ENCODE peak calls at places on chromosome 16, in four cellular contexts. One of them, this sample, is unnamed.
A peak's percentile ranks its signal among the peaks of the same experiment; 100 is the strongest.

GRCh38 chr16:8621572-8622314 is at the start of gene METTL22:
- DNase-seq in WTC11: peak; percentile 94
- DNase-seq in HepG2: peak; percentile 88
- DNase-seq in K562: peak; percentile 99
- DNase-seq in this sample: peak; percentile 56

GRCh38 chr16:67431077-67431804 is at the start of gene HSD11B2:
- DNase-seq in WTC11: peak; percentile 75
- DNase-seq in HepG2: no peak
- DNase-seq in K562: peak; percentile 87
- DNase-seq in this sample: no peak

GRCh38 chr16:2148714-2149629 is 547 bp downstream of the RAB26 start:
- DNase-seq in WTC11: no peak
- DNase-seq in HepG2: no peak
- DNase-seq in K562: peak; percentile 65
- DNase-seq in this sample: no peak

GRCh38 chr16:80009971-80010659 is 409.6 kb upstream of the MAF start:
- DNase-seq in WTC11: no peak
- DNase-seq in HepG2: no peak
- DNase-seq in K562: no peak
- DNase-seq in this sample: no peak

GRCh38 chr16:83336630-83337029 is 471.1 kb upstream of the HSBP1 start:
- DNase-seq in WTC11: no peak
- DNase-seq in HepG2: no peak
- DNase-seq in K562: no peak
- DNase-seq in this sample: no peak

GRCh38 chr16:66131156-66131807 is 235.2 kb upstream of the CDH5 start:
- DNase-seq in WTC11: no peak
- DNase-seq in HepG2: no peak
- DNase-seq in K562: no peak
- DNase-seq in this sample: no peak

GRCh38 chr16:21184834-21185233 is 26.4 kb downstream of the LDAF1 start:
- DNase-seq in WTC11: no peak
- DNase-seq in HepG2: no peak
- DNase-seq in K562: no peak
- DNase-seq in this sample: no peak

GRCh38 chr16:87033541-87034300 is 283.5 kb downstream of the C16orf95 start:
- DNase-seq in WTC11: no peak
- DNase-seq in HepG2: no peak
- DNase-seq in K562: no peak
- DNase-seq in this sample: no peak

GRCh38 chr16:11251525-11252481 is 4.2 kb downstream of the SOCS1 start:
- DNase-seq in WTC11: no peak
- DNase-seq in HepG2: no peak
- DNase-seq in K562: no peak
- DNase-seq in this sample: no peak
- TF ChIP-seq CREM in WTC11: no peak
- TF ChIP-seq CREM in HepG2: no peak
- TF ChIP-seq CREM in K562: peak; percentile 77
- TF ChIP-seq CREM in this sample: peak; percentile 73

DNA sequence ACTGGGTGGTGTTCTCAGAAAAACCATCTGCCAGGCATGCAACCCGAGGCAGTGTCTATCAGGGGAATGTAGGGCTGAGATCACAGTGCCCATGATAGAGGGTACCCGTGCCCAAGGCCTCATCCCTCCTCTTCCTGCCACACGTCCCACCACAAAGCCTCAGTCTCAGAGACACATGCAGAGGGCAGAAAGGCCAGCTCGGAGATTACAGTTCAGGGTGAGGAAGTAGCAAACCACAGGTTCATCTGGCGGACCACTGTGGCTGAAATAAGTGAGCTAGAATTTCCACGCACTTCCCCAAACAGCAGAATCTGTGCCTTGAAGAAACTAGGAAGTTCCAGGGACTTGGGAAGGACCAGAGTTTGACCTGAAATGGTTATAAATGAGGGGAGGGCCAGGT is 33.8 kb downstream of the GINS3 start:
- DNase-seq in WTC11: no peak
- DNase-seq in HepG2: no peak
- DNase-seq in K562: no peak
- DNase-seq in this sample: peak; percentile 45
- TF ChIP-seq CREM in WTC11: no peak
- TF ChIP-seq CREM in HepG2: no peak
- TF ChIP-seq CREM in K562: no peak
- TF ChIP-seq CREM in this sample: no peak

DNA sequence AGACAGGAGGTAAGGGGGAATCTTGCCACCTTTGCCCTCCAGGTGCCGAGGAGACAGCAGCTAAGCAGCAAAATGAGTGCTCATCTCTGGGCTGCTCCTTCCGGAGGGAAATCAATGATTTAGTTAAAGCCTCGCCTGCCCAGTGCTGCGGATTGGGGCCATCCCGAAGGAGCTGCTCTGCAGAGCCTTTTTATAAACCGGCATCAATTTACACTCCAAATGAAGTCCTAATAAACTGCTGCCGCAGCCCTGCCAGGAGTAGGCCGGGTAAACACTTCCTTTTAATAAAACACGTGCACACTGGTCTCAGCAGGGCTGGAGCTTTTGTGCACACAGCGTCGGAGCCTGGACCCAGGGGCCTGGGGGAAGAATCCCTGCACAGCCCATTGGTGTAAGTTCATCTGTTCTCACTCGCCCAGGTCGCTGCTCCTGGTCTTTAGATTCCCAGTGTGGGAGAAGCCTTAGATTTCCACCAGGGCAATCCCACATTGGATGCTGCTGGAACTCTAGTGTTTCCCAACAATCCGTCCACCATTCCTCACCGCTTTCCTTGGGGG is 79.6 kb upstream of the HS3ST2 start:
- DNase-seq in WTC11: no peak
- DNase-seq in HepG2: no peak
- DNase-seq in K562: no peak
- DNase-seq in this sample: no peak
- TF ChIP-seq CREM in WTC11: no peak
- TF ChIP-seq CREM in HepG2: no peak
- TF ChIP-seq CREM in K562: no peak
- TF ChIP-seq CREM in this sample: no peak

DNA sequence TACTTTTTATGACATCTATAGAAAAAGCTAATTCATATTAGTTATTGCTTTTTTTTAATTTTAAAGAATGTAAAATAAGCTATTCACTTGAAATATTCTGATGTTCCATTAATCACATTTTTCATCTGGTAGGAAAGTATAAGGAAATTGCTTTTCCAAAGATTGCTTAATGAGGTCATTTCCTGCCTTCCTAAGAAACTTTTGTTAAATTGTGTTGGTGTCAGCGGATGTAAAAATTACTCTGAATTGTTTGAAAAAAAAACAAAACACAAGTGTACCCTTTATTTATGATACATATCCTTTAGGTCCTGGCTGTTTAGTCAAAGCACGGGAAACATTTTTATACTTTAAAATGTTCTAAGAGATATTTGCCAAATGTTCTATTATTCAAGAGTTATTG is 1357.4 kb upstream of the GOT2 start:
- DNase-seq in WTC11: no peak
- DNase-seq in HepG2: no peak
- DNase-seq in K562: no peak
- DNase-seq in this sample: no peak
- TF ChIP-seq CREM in WTC11: no peak
- TF ChIP-seq CREM in HepG2: no peak
- TF ChIP-seq CREM in K562: no peak
- TF ChIP-seq CREM in this sample: no peak

GRCh38 chr16:56869513-56870270 is 4.7 kb downstream of the SLC12A3 start:
- DNase-seq in WTC11: peak; percentile 70
- DNase-seq in HepG2: peak; percentile 77
- DNase-seq in K562: peak; percentile 84
- DNase-seq in this sample: no peak
- TF ChIP-seq CREM in WTC11: no peak
- TF ChIP-seq CREM in HepG2: no peak
- TF ChIP-seq CREM in K562: peak; percentile 62
- TF ChIP-seq CREM in this sample: peak; percentile 12

GRCh38 chr16:47037396-47037745 is 63.9 kb upstream of the DNAJA2 start:
- DNase-seq in WTC11: peak; percentile 39
- DNase-seq in HepG2: no peak
- DNase-seq in K562: no peak
- DNase-seq in this sample: no peak
- TF ChIP-seq CREM in WTC11: no peak
- TF ChIP-seq CREM in HepG2: no peak
- TF ChIP-seq CREM in K562: no peak
- TF ChIP-seq CREM in this sample: no peak

GRCh38 chr16:88297178-88297720 is 85.5 kb upstream of the ZNF469 start:
- DNase-seq in WTC11: no peak
- DNase-seq in HepG2: no peak
- DNase-seq in K562: no peak
- DNase-seq in this sample: no peak
- TF ChIP-seq CREM in WTC11: no peak
- TF ChIP-seq CREM in HepG2: no peak
- TF ChIP-seq CREM in K562: no peak
- TF ChIP-seq CREM in this sample: no peak

GRCh38 chr16:22190169-22191088 is 15.6 kb upstream of the EEF2K start:
- DNase-seq in WTC11: peak; percentile 100
- DNase-seq in HepG2: peak; percentile 100
- DNase-seq in K562: peak; percentile 94
- DNase-seq in this sample: peak; percentile 98
- TF ChIP-seq CREM in WTC11: no peak
- TF ChIP-seq CREM in HepG2: no peak
- TF ChIP-seq CREM in K562: peak; percentile 70
- TF ChIP-seq CREM in this sample: peak; percentile 2

GRCh38 chr16:26195225-26195624 is 503.5 kb downstream of the HS3ST4 start:
- DNase-seq in WTC11: no peak
- DNase-seq in HepG2: no peak
- DNase-seq in K562: no peak
- DNase-seq in this sample: no peak

GRCh38 chr16:26196310-26196709 is 504.6 kb downstream of the HS3ST4 start:
- DNase-seq in WTC11: no peak
- DNase-seq in HepG2: no peak
- DNase-seq in K562: no peak
- DNase-seq in this sample: no peak

GRCh38 chr16:26196806-26197205 is 505.0 kb downstream of the HS3ST4 start:
- DNase-seq in WTC11: no peak
- DNase-seq in HepG2: no peak
- DNase-seq in K562: no peak
- DNase-seq in this sample: no peak

GRCh38 chr16:26197707-26198106 is 505.9 kb downstream of the HS3ST4 start:
- DNase-seq in WTC11: no peak
- DNase-seq in HepG2: no peak
- DNase-seq in K562: no peak
- DNase-seq in this sample: no peak

GRCh38 chr16:26194526-26194925 is 502.8 kb downstream of the HS3ST4 start:
- DNase-seq in WTC11: no peak
- DNase-seq in HepG2: no peak
- DNase-seq in K562: no peak
- DNase-seq in this sample: no peak
- TF ChIP-seq CREM in WTC11: no peak
- TF ChIP-seq CREM in HepG2: no peak
- TF ChIP-seq CREM in K562: no peak
- TF ChIP-seq CREM in this sample: no peak